ENCODE peak calls at places on chromosomes 6 and 20, in nine cellular contexts. E, X, C, L, K, B, M, Q and I are unnamed samples. For H3K4me1, the result is how much of the 10 kb centered on the place peaks cover.

GRCh38 chr20:21719592-21720214 is 14.2 kb downstream of the PAX1 start:
- DNase-seq in K (peak), B (peak), C (no peak), X (peak), Q (no peak), E (peak), L (peak), M (peak), I (peak)

GRCh38 chr20:62823688-62824475 is 7.0 kb downstream of the COL9A3 start:
- DNase-seq in M (no peak), L (no peak), E (no peak), B (no peak), K (no peak), C (no peak), X (no peak), Q (peak), I (no peak)

GRCh38 chr6:130020106-130020851 is 1.9 kb downstream of the L3MBTL3 start:
- DNase-seq in X (peak), B (peak), E (peak), L (peak), K (peak), C (peak), M (no peak), Q (no peak), I (peak)

GRCh38 chr20:49399329-49399728 is 83.1 kb downstream of the KCNB1 start:
- DNase-seq in L (no peak), C (no peak), E (peak), M (no peak), K (no peak), B (no peak), X (peak), Q (no peak), I (no peak)

GRCh38 chr20:57397693-57398108 is 6.5 kb downstream of the RBM38 start:
- DNase-seq in Q (no peak), E (no peak), K (no peak), B (peak), L (no peak), M (no peak), C (peak), X (peak), I (peak)

GRCh38 chr6:111843347-111844147 is 29.7 kb downstream of the FYN start:
- DNase-seq in K (no peak), E (no peak), L (no peak), B (no peak), X (no peak), M (no peak), C (no peak), Q (no peak), I (peak)

GRCh38 chr6:139323511-139324445 is 32.0 kb upstream of the TXLNB start:
- DNase-seq in M (no peak), C (peak), Q (no peak), L (no peak), K (peak), E (peak), B (peak), X (peak), I (peak)

GRCh38 chr6:121491576-121491975 is 56.1 kb downstream of the GJA1 start:
- DNase-seq in Q (no peak), M (no peak), E (no peak), X (no peak), B (no peak), C (no peak), L (no peak), K (no peak), I (no peak)

GRCh38 chr6:118768904-118769325 is 117.5 kb upstream of the CEP85L start:
- DNase-seq in E (peak), M (no peak), B (no peak), C (no peak), L (no peak), X (no peak), K (no peak), Q (no peak), I (no peak)

GRCh38 chr6:118668761-118669411 is 17.5 kb upstream of the CEP85L start:
- DNase-seq in B (no peak), K (no peak), L (no peak), M (no peak), C (no peak), E (no peak), Q (no peak), X (no peak), I (no peak)

GRCh38 chr6:31701666-31702420 is 1.3 kb downstream of the ABHD16A start:
- DNase-seq in M (no peak), K (peak), E (no peak), Q (no peak), X (no peak), L (no peak), C (no peak), B (no peak), I (no peak)

GRCh38 chr6:130932438-130932837 is 105.2 kb downstream of the SMLR1 start:
- DNase-seq in B (no peak), X (no peak), E (no peak), K (no peak), L (no peak), Q (no peak), M (no peak), C (no peak), I (no peak)

GRCh38 chr20:48841861-48842529 is 14.2 kb upstream of the PREX1 start:
- DNase-seq in B (no peak), K (no peak), Q (no peak), L (peak), X (no peak), C (no peak), M (no peak), E (no peak), I (no peak)

GRCh38 chr6:5151955-5152401 is 66.8 kb downstream of the PPP1R3G start:
- DNase-seq in X (no peak), B (no peak), K (no peak), L (no peak), M (no peak), C (no peak), Q (no peak), E (no peak), I (no peak)

GRCh38 chr6:170100046-170100445 is 190.8 kb downstream of the DLL1 start:
- DNase-seq in X (peak), B (peak), Q (no peak), M (no peak), K (no peak), L (no peak), C (no peak), E (no peak), I (no peak)

GRCh38 chr6:41247882-41248707 is 19.9 kb downstream of the TREML4 start:
- DNase-seq in Q (no peak), B (no peak), E (no peak), X (no peak), L (no peak), K (no peak), M (no peak), C (no peak), I (no peak)

GRCh38 chr6:25665455-25665854 is 13.4 kb downstream of the SCGN start:
- DNase-seq in L (no peak), E (no peak), K (no peak), Q (no peak), B (no peak), X (no peak), C (no peak), M (no peak), I (no peak)

GRCh38 chr6:3367630-3368029 is 89.2 kb downstream of the SLC22A23 start:
- DNase-seq in E (no peak), K (no peak), M (no peak), Q (no peak), B (no peak), C (no peak), L (no peak), X (no peak), I (no peak)

GRCh38 chr20:21291026-21291425 is 12.1 kb upstream of the XRN2 start:
- DNase-seq in X (no peak), K (no peak), C (no peak), L (no peak), B (no peak), E (no peak), M (no peak), Q (no peak), I (no peak)

GRCh38 chr6:108651781-108652227 is 91.1 kb downstream of the FOXO3 start:
- DNase-seq in B (no peak), E (no peak), L (no peak), Q (no peak), C (no peak), X (peak), K (no peak), M (no peak), I (no peak)

GRCh38 chr20:37989601-37990001 is 43.7 kb downstream of the TTI1 start:
- DNase-seq in X (no peak), B (peak), M (no peak), L (no peak), C (no peak), Q (no peak), E (no peak), K (no peak), I (peak)

GRCh38 chr6:113047148-113047547 is 700.0 kb downstream of the RFPL4B start:
- DNase-seq in C (no peak), L (no peak), K (no peak), E (no peak), X (no peak), B (no peak), M (no peak), Q (no peak), I (no peak)

GRCh38 chr6:6227896-6228295 is 92.6 kb downstream of the F13A1 start:
- DNase-seq in X (no peak), M (no peak), L (no peak), E (no peak), Q (no peak), K (no peak), C (no peak), B (no peak), I (no peak)

GRCh38 chr20:31603822-31604566 is 1.1 kb upstream of the ID1 start:
- DNase-seq in B (peak), M (peak), X (peak), C (peak), K (peak), Q (peak), E (peak), L (peak), I (peak)

GRCh38 chr20:45735552-45735951 is 13.4 kb downstream of the SPINT4 start:
- DNase-seq in M (no peak), B (no peak), Q (no peak), K (no peak), L (no peak), E (no peak), X (no peak), C (no peak), I (peak)

GRCh38 chr20:24977336-24977735 is 15.2 kb downstream of the APMAP start:
- DNase-seq in M (no peak), C (no peak), E (no peak), L (no peak), Q (no peak), X (peak), K (no peak), B (no peak), I (no peak)

GRCh38 chr6:167577891-167578361 is 248.8 kb upstream of the AFDN start:
- DNase-seq in E (peak), X (peak), L (no peak), C (no peak), M (no peak), Q (no peak), K (no peak), B (no peak), I (no peak)

GRCh38 chr6:72911463-72912153 is 289.7 kb downstream of the KCNQ5 start:
- DNase-seq in C (no peak), B (no peak), K (no peak), Q (no peak), L (no peak), X (no peak), E (no peak), M (no peak), I (no peak)

GRCh38 chr6:11280394-11280793 is 47.9 kb upstream of the NEDD9 start:
- DNase-seq in Q (no peak), B (no peak), E (no peak), M (no peak), L (no peak), X (no peak), K (no peak), C (no peak), I (no peak)

GRCh38 chr6:44621846-44622245 is 234.3 kb downstream of the CDC5L start:
- DNase-seq in E (no peak), L (no peak), B (no peak), M (no peak), C (no peak), K (no peak), Q (no peak), X (no peak), I (no peak)

GRCh38 chr20:3784863-3785239 is 1.7 kb downstream of the CENPB start:
- DNase-seq in X (no peak), B (no peak), Q (no peak), M (no peak), K (no peak), C (no peak), L (no peak), E (no peak), I (no peak)
- H3K4me3 ChIP-seq in X (peak), B (peak), Q (no peak), M (no peak), K (peak), C (peak), L (peak), E (no peak), I (no peak)

DNA sequence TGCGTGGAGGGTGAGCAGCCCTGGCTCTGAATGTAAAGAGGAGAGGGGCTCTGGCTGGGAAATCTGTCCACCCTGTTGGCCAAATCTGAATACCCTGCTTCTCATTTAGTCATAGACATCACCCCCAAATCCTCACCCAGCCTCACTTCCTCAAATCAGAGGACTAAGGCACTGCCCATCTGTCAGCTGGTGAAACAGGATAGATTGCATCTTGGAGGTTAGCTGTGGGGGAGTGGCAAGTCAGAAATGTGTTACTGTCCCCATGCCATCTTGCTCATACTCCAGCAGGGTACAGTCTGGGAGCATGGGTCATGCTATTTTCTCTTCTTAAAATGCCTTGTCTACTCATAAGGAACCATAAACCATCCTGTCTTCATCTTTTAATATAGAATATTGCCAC is 9.5 kb upstream of the DTNBP1 start:
- DNase-seq in C (no peak), Q (no peak), E (no peak), B (no peak), X (no peak), M (no peak), K (no peak), L (no peak), I (no peak)
- TF ChIP-seq EP300 in C (no peak), Q (no peak), E (no peak), B (no peak), X (no peak), M (no peak), K (no peak), L (no peak), I (no peak)

GRCh38 chr6:37244430-37245310 is 12.9 kb upstream of the TBC1D22B start:
- DNase-seq in M (no peak), B (peak), K (no peak), L (no peak), Q (no peak), E (peak), C (peak), X (peak), I (peak)
- H3K4me1 ChIP-seq in M (under half), B (under half), K (under half), L (half or more), Q (under half), E (under half), C (under half), X (half or more), I (under half)

GRCh38 chr20:59585714-59586404 is 18.5 kb upstream of the PHACTR3 start:
- DNase-seq in M (no peak), B (no peak), X (no peak), Q (no peak), L (no peak), C (no peak), K (no peak), E (no peak), I (no peak)

GRCh38 chr20:59587570-59587969 is 16.8 kb upstream of the PHACTR3 start:
- DNase-seq in B (no peak), K (no peak), C (no peak), Q (no peak), L (no peak), E (no peak), M (no peak), X (no peak), I (no peak)

GRCh38 chr20:59586613-59587012 is 17.7 kb upstream of the PHACTR3 start:
- DNase-seq in B (no peak), K (no peak), X (no peak), E (no peak), Q (no peak), L (no peak), M (no peak), C (no peak), I (no peak)

GRCh38 chr20:59589051-59589450 is 15.3 kb upstream of the PHACTR3 start:
- DNase-seq in X (no peak), C (no peak), K (no peak), E (no peak), Q (no peak), B (no peak), M (no peak), L (no peak), I (no peak)

GRCh38 chr20:59588236-59588855 is 16.0 kb upstream of the PHACTR3 start:
- DNase-seq in C (no peak), K (no peak), E (no peak), M (no peak), B (no peak), Q (no peak), L (no peak), X (no peak), I (no peak)
- H3K4me3 ChIP-seq in C (no peak), K (no peak), E (no peak), M (no peak), B (no peak), Q (no peak), L (no peak), X (no peak), I (no peak)

GRCh38 chr6:27684264-27685211 is 211.6 kb upstream of the ZNF184 start:
- DNase-seq in L (peak), B (no peak), E (no peak), K (peak), Q (peak), M (peak), X (no peak), C (peak), I (peak)

GRCh38 chr6:27674882-27675281 is 202.0 kb upstream of the ZNF184 start:
- DNase-seq in B (no peak), L (no peak), M (no peak), E (no peak), C (no peak), X (no peak), Q (no peak), K (no peak), I (no peak)

GRCh38 chr6:27678449-27678848 is 205.5 kb upstream of the ZNF184 start:
- DNase-seq in C (no peak), K (no peak), B (no peak), M (no peak), X (no peak), E (no peak), L (no peak), Q (no peak), I (no peak)

GRCh38 chr6:27679968-27680694 is 207.2 kb upstream of the ZNF184 start:
- DNase-seq in C (no peak), X (no peak), L (no peak), E (no peak), B (no peak), K (no peak), M (no peak), Q (no peak), I (no peak)

GRCh38 chr6:27679308-27679967 is 206.5 kb upstream of the ZNF184 start:
- DNase-seq in K (no peak), B (no peak), L (no peak), X (no peak), M (no peak), E (no peak), C (no peak), Q (no peak), I (no peak)
- TF ChIP-seq EP300 in K (no peak), B (no peak), L (no peak), X (no peak), M (no peak), E (no peak), C (no peak), Q (no peak), I (no peak)

DNA sequence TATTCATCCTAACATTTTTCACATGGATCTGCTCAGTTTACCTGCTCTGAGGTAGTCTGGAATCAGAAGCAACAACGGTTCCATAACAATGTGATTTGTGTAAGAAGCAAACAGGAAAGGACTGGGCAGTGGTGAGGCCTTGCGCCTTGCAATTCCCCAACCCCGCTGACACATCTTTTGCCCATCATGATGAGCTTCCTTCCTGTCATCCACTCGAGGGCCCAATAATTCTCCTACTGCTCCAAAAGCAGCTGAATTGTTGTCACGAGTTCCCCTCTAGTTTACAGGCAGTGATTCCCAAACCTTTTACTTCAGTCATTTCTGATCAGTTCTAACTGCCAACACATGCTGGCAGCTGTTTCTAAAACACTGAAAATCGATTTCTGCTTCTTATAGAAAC is 22.9 kb downstream of the STX7 start:
- DNase-seq in B (no peak), Q (no peak), E (peak), L (no peak), M (no peak), K (no peak), X (peak), C (no peak), I (peak)
- H3K4me1 ChIP-seq in B (under half), Q (under half), E (under half), L (under half), M (under half), K (under half), X (under half), C (under half), I (under half)

GRCh38 chr6:33183071-33183683 is 9.1 kb downstream of the COL11A2 start:
- DNase-seq in C (no peak), L (no peak), M (no peak), Q (no peak), E (no peak), X (no peak), B (no peak), K (no peak), I (no peak)
- H3K4me3 ChIP-seq in C (no peak), L (no peak), M (no peak), Q (no peak), E (no peak), X (no peak), B (no peak), K (no peak), I (no peak)